ENCODE peak calls at places on chromosomes 12 and 14, in six cellular contexts. K, F, R, S, O and W are unnamed samples.
A peak's percentile ranks its signal among the peaks of the same experiment; 100 is the strongest.

GRCh38 chr12:132106921-132107320 is 37.2 kb downstream of the DDX51 start:
- DNase-seq in K (no peak), O (no peak), F (no peak), S (no peak), R (no peak), W (no peak)

GRCh38 chr12:120851444-120851843 is 52.7 kb downstream of the SPPL3 start:
- DNase-seq in K (no peak), O (no peak), S (no peak), F (no peak), R (no peak), W (no peak)

GRCh38 chr14:71855399-71856036 is 76.7 kb upstream of the RGS6 start:
- DNase-seq in O (peak; percentile 83), F (peak; percentile 56), R (peak; percentile 73), K (peak; percentile 83), S (no peak), W (no peak)

GRCh38 chr12:25590021-25590721 is 37.1 kb upstream of the LMNTD1 start:
- DNase-seq in R (no peak), K (no peak), F (no peak), S (no peak), O (no peak), W (no peak)

GRCh38 chr14:93954900-93955891 is 21.2 kb downstream of the ASB2 start:
- DNase-seq in R (peak; percentile 55), O (no peak), F (no peak), K (no peak), S (no peak), W (no peak)

GRCh38 chr12:2429032-2429431 is 365.7 kb upstream of the FKBP4 start:
- DNase-seq in R (no peak), S (no peak), F (no peak), O (no peak), K (peak; percentile 68), W (peak; percentile 86)

GRCh38 chr12:75816892-75817291 is 214.7 kb downstream of the PHLDA1 start:
- DNase-seq in S (no peak), K (peak; percentile 26), R (no peak), F (peak; percentile 76), O (no peak), W (no peak)

GRCh38 chr12:14769837-14770494 is 33.3 kb downstream of the WBP11 start:
- DNase-seq in F (peak; percentile 83), S (peak; percentile 82), K (peak; percentile 88), O (peak; percentile 92), R (peak; percentile 89), W (peak; percentile 90)

GRCh38 chr14:89977668-89978067 is 21.9 kb downstream of the TDP1 start:
- DNase-seq in F (no peak), R (no peak), S (no peak), K (no peak), O (no peak), W (no peak)

GRCh38 chr12:93378373-93379310 is 917 bp downstream of the NUDT4 start:
- DNase-seq in S (peak; percentile 47), F (peak; percentile 66), O (peak; percentile 74), R (peak; percentile 59), K (peak; percentile 52), W (no peak)

GRCh38 chr12:57341275-57341990 is 89.4 kb downstream of the R3HDM2 start:
- DNase-seq in S (no peak), K (no peak), F (peak; percentile 34), R (no peak), O (no peak), W (no peak)

GRCh38 chr12:12705833-12706520 is 10.0 kb upstream of the GPR19 start:
- DNase-seq in F (no peak), O (peak; percentile 67), K (peak; percentile 21), S (peak; percentile 43), R (peak; percentile 30), W (no peak)

GRCh38 chr12:20183563-20183962 is 184.8 kb upstream of the PDE3A start:
- DNase-seq in R (no peak), S (no peak), K (no peak), F (no peak), O (no peak), W (no peak)

GRCh38 chr12:122961551-122962329 is 4.5 kb downstream of the ABCB9 start:
- DNase-seq in K (no peak), F (no peak), O (no peak), R (no peak), S (no peak), W (no peak)

GRCh38 chr12:132850291-132850690 is 21.6 kb upstream of the GOLGA3 start:
- DNase-seq in F (no peak), R (no peak), O (no peak), K (no peak), S (no peak), W (no peak)

DNA sequence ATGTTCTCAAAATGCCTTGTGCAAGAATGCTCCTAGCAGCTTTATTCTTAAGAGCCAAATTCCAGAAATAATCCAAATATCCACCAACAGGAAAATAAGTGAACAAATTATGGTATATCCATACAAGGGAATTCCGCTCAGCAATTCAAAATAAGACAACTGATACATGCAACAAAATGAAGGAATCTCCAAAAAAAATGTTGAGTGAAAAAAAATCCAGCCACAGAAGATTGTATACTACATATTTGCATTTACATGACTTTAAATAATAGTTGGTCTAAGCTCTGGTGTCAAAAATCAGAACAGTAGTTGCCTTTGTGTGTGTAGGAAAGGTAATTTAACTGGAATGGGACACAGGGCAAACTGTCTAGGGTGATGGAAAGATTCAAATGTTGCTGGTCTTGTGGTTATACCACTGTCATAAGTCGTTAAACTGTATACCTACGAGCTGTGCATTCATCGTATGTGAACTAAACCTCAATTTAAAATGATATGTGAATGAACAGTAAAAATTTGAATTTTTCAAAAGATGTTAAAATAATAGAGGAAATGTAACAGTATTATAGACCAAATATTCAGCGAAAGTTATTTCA is 3.2 kb downstream of the CD69 start:
- DNase-seq in K (no peak), S (no peak), F (no peak), O (no peak), R (no peak), W (no peak)
- H3K4me1 ChIP-seq in K (no peaks in the 10 kb centered on the region), S (no peaks in the 10 kb centered on the region), F (no peaks in the 10 kb centered on the region), O (no peaks in the 10 kb centered on the region), R (no peaks in the 10 kb centered on the region), W (no peaks in the 10 kb centered on the region)

DNA sequence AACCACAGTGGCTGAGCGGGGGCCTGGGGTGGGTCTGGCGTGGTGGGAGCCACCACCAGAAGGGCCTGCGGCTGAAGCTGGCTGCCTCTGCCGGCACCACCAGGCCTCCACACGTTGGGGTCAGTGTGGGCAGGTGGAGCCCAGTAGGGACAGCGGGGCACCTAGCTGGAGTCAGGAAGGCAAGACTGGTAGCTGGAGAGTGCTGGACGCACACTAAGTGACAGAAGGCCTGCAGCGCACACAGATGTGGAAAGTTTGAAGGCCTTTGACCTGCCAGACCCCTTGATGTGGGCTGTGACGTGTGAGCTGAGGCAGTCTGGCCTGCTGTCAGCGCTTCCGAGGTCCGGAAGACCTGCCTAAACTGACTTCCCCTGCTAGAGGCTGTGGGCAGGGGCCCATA is 26.3 kb downstream of the RIN3 start:
- DNase-seq in R (no peak), S (peak; percentile 40), K (no peak), O (peak; percentile 77), F (no peak), W (no peak)
- H3K4me3 ChIP-seq in R (no peak overlapping the region), S (no peak overlapping the region), K (no peak overlapping the region), O (no peak overlapping the region), F (no peak overlapping the region), W (no peak overlapping the region)

DNA sequence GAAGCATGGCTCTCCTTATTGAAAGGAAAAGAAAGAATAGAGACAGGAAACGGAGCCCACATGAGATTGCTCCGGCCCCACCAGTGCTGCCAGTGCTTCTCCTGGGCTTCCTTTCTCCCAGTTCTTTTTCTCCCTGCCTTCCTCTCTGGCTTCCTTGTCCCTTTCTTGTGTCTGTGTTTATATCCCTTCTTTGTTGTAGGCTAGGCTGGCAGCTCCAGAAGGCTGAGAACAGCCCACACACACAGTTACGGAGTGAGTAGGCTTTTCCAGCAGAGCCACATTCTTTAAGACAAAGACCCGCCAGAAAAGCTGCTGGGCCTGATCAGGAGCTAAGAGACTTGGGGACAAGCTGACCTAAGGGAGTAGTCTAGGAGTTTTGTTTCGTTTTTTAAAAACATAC is 13.0 kb downstream of the CIPC start:
- DNase-seq in O (no peak), R (no peak), S (no peak), F (no peak), K (no peak), W (peak; percentile 72)
- H3K4me1 ChIP-seq in O (peaks cover 3% of the 10 kb centered on the region), R (peaks cover 21% of the 10 kb centered on the region), S (peaks cover 3% of the 10 kb centered on the region), F (peaks cover 6% of the 10 kb centered on the region), K (no peaks in the 10 kb centered on the region), W (peaks cover 25% of the 10 kb centered on the region)

GRCh38 chr12:110301065-110301806 is 20.2 kb downstream of the ATP2A2 start:
- DNase-seq in S (no peak), K (no peak), F (no peak), R (no peak), O (no peak), W (no peak)
- H3K4me3 ChIP-seq in S (no peak overlapping the region), K (no peak overlapping the region), F (no peak overlapping the region), R (no peak overlapping the region), O (no peak overlapping the region), W (no peak overlapping the region)

DNA sequence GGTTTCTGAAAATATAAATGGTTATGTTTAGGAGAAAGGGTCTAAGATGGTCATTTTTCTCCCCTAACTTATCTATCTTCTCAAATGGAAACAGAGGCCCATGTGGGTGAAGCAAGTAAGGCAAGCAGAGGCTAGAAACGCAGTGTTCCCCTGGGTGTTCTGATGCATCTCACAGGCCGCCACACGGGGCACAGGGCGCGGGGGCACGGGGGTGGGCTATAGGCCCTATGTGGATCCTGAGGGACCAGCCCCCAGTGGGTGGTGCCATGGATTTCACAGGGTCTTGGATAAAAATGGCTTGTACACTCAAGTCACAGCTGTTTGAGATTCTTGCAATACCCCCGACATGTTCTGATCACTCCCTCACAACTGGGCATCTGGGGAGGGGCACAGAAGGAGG is 17.7 kb downstream of the ACTN1 start:
- DNase-seq in O (no peak), F (no peak), R (no peak), K (no peak), S (no peak), W (no peak)
- H3K4me1 ChIP-seq in O (peaks cover 36% of the 10 kb centered on the region), F (peaks cover 99% of the 10 kb centered on the region), R (peaks cover 58% of the 10 kb centered on the region), K (peaks cover 34% of the 10 kb centered on the region), S (peaks cover 37% of the 10 kb centered on the region), W (peaks cover 67% of the 10 kb centered on the region)

GRCh38 chr14:103317251-103317650 is 16.8 kb upstream of the EIF5 start:
- DNase-seq in S (no peak), K (no peak), O (no peak), R (no peak), F (no peak), W (no peak)

GRCh38 chr14:103318750-103319419 is 15.2 kb upstream of the EIF5 start:
- DNase-seq in F (no peak), K (no peak), O (no peak), R (no peak), S (no peak), W (no peak)

GRCh38 chr14:103317976-103318580 is 16.0 kb upstream of the EIF5 start:
- DNase-seq in S (no peak), R (no peak), K (no peak), F (no peak), O (no peak), W (no peak)

GRCh38 chr14:103316723-103317122 is 17.3 kb upstream of the EIF5 start:
- DNase-seq in S (no peak), O (no peak), R (no peak), F (no peak), K (no peak), W (no peak)

GRCh38 chr14:103319422-103319821 is 14.6 kb upstream of the EIF5 start:
- DNase-seq in F (no peak), K (no peak), O (no peak), R (no peak), S (no peak), W (no peak)
- H3K4me3 ChIP-seq in F (no peak overlapping the region), K (no peak overlapping the region), O (no peak overlapping the region), R (no peak overlapping the region), S (no peak overlapping the region), W (no peak overlapping the region)